ENCODE peak calls at places on chromosomes 5 and 9, in four cellular contexts. O, H, C and F are unnamed samples.

GRCh38 chr9:14168381-14168780 is 145.6 kb downstream of the NFIB start:
- DNase-seq in H (no peak), O (no peak), C (no peak), F (peak)

GRCh38 chr9:133708123-133708769 is 29.9 kb downstream of the SARDH start:
- DNase-seq in C (no peak), H (no peak), O (no peak), F (no peak)

GRCh38 chr5:166724284-166724683 is 1567.2 kb upstream of the WWC1 start:
- DNase-seq in O (no peak), H (no peak), C (no peak), F (no peak)

GRCh38 chr5:178145965-178146820 is 7.5 kb downstream of the NHP2 start:
- DNase-seq in H (peak), C (no peak), O (peak), F (peak)

GRCh38 chr5:77744116-77744515 is 32.0 kb downstream of the TBCA start:
- DNase-seq in C (no peak), H (no peak), O (no peak), F (no peak)

GRCh38 chr9:77956555-77956954 is 75.1 kb downstream of the GNAQ start:
- DNase-seq in H (peak), O (no peak), C (no peak), F (no peak)

GRCh38 chr5:14400085-14400484 is 181.5 kb upstream of the OTULINL start:
- DNase-seq in H (no peak), O (peak), C (peak), F (peak)

GRCh38 chr9:137968235-137968634 is 90.7 kb downstream of the CACNA1B start:
- DNase-seq in C (no peak), O (no peak), H (peak), F (peak)

GRCh38 chr5:58887311-58887710 is 304.4 kb downstream of the RAB3C start:
- DNase-seq in O (no peak), C (no peak), H (no peak), F (no peak)